ENCODE peak calls at places on chromosomes 13 and 19, in seven cellular contexts. P, L, I, E, A, R and Y are unnamed samples.

GRCh38 chr19:4390862-4391693 is 9.3 kb downstream of the SH3GL1 start:
- DNase-seq in R (no peak), P (no peak), A (peak), L (no peak), E (no peak), I (no peak), Y (no peak)

GRCh38 chr13:80755925-80756324 is 415.0 kb upstream of the SPRY2 start:
- DNase-seq in P (no peak), L (no peak), R (no peak), A (no peak), I (no peak), E (no peak), Y (no peak)

GRCh38 chr19:5891938-5892771 is 11.4 kb downstream of the NDUFA11 start:
- DNase-seq in P (no peak), E (peak), I (no peak), A (peak), R (no peak), L (no peak), Y (peak)

GRCh38 chr13:98397221-98397620 is 179.7 kb downstream of the STK24 start:
- DNase-seq in P (no peak), L (no peak), I (no peak), E (no peak), A (no peak), R (no peak), Y (no peak)

GRCh38 chr13:27016871-27017270 is 154.7 kb downstream of the USP12 start:
- DNase-seq in P (no peak), A (no peak), L (no peak), I (no peak), R (no peak), E (no peak), Y (no peak)

GRCh38 chr19:11382898-11383705 is 1.0 kb downstream of the EPOR start:
- DNase-seq in R (no peak), I (peak), L (peak), E (peak), A (peak), P (no peak), Y (peak)

GRCh38 chr13:80677227-80677626 is 336.3 kb upstream of the SPRY2 start:
- DNase-seq in P (no peak), E (no peak), A (no peak), L (no peak), R (no peak), I (no peak), Y (no peak)

GRCh38 chr13:105817011-105817410 is 718.5 kb downstream of the EFNB2 start:
- DNase-seq in A (no peak), E (no peak), R (no peak), P (no peak), I (no peak), L (no peak), Y (no peak)

GRCh38 chr19:6773323-6773931 is 919 bp downstream of the VAV1 start:
- DNase-seq in R (no peak), A (no peak), I (peak), P (no peak), L (peak), E (no peak), Y (peak)

GRCh38 chr19:7505682-7506384 is 10.1 kb upstream of the ZNF358 start:
- DNase-seq in I (no peak), A (no peak), E (peak), L (peak), P (no peak), R (no peak), Y (peak)

GRCh38 chr19:21835429-21835809 is 563 bp downstream of the ZNF43 start:
- DNase-seq in I (no peak), E (no peak), L (no peak), R (no peak), P (no peak), A (no peak), Y (peak)

GRCh38 chr13:90518398-90518797 is 829.1 kb upstream of the MIR17HG start:
- DNase-seq in P (no peak), A (no peak), L (no peak), E (no peak), R (no peak), I (no peak), Y (no peak)

GRCh38 chr13:94112227-94112626 is 367.3 kb downstream of the DCT start:
- DNase-seq in I (no peak), E (no peak), R (no peak), A (peak), L (no peak), P (peak), Y (no peak)
- TF ChIP-seq CTCF in I (no peak), E (no peak), R (no peak), A (no peak), L (no peak), P (no peak), Y (no peak)

GRCh38 chr19:1072371-1073015 is 5.5 kb downstream of the ARHGAP45 start:
- DNase-seq in A (no peak), L (no peak), E (no peak), R (no peak), I (no peak), P (no peak), Y (no peak)

GRCh38 chr19:1070931-1071791 is 4.2 kb downstream of the ARHGAP45 start:
- DNase-seq in P (no peak), L (no peak), A (no peak), R (no peak), E (no peak), I (no peak), Y (no peak)

GRCh38 chr19:1068111-1069001 is 1.4 kb downstream of the ARHGAP45 start:
- DNase-seq in E (no peak), P (no peak), A (no peak), R (no peak), L (peak), I (no peak), Y (peak)

GRCh38 chr19:1069009-1069779 is 2.2 kb downstream of the ARHGAP45 start:
- DNase-seq in A (no peak), L (peak), R (no peak), P (no peak), I (peak), E (no peak), Y (peak)

GRCh38 chr19:1070576-1070930 is 3.6 kb downstream of the ARHGAP45 start:
- DNase-seq in A (no peak), I (no peak), E (no peak), L (no peak), R (no peak), P (no peak), Y (no peak)
- TF ChIP-seq CTCF in A (no peak), I (no peak), E (no peak), L (no peak), R (no peak), P (no peak), Y (no peak)

GRCh38 chr13:79626924-79627323 is 146.0 kb downstream of the NDFIP2 start:
- DNase-seq in P (no peak), L (no peak), I (no peak), A (no peak), E (no peak), R (no peak), Y (no peak)

GRCh38 chr13:79628463-79628862 is 147.5 kb downstream of the NDFIP2 start:
- DNase-seq in L (no peak), R (no peak), P (no peak), I (no peak), A (no peak), E (no peak), Y (no peak)

GRCh38 chr13:79637086-79637763 is 156.3 kb downstream of the NDFIP2 start:
- DNase-seq in E (no peak), L (no peak), P (no peak), R (no peak), I (no peak), A (peak), Y (peak)

GRCh38 chr13:79625517-79625916 is 144.6 kb downstream of the NDFIP2 start:
- DNase-seq in P (no peak), R (no peak), A (no peak), I (no peak), L (no peak), E (no peak), Y (no peak)

DNA sequence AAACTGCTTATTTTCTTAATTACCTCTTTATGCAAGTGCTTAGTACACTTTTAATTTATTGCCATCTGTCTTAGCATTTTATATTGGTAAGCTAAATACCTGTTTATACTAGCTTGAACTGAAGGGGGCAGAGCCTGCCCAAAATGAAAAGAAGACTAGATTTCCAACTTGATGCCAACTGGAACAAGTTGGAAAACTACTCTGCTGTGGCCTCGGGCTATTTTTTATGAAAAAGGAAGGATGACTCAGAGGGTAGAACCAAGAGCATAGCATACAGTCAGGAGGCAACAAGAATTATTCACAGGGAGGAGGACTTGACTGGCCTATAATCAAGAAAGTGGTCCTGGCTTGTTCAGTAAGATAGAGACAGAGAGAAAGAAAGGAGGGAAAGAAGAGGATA is 150.3 kb downstream of the NDFIP2 start:
- DNase-seq in I (no peak), L (no peak), A (no peak), E (no peak), P (peak), R (no peak), Y (peak)
- TF ChIP-seq CTCF in I (no peak), L (no peak), A (peak), E (no peak), P (peak), R (no peak), Y (peak)

GRCh38 chr19:57302020-57302465 is 18.2 kb upstream of the ZNF543 start:
- DNase-seq in A (no peak), R (no peak), I (no peak), P (peak), L (no peak), E (no peak), Y (peak)
- TF ChIP-seq CTCF in A (no peak), R (no peak), I (no peak), P (no peak), L (no peak), E (no peak), Y (no peak)